ENCODE peak calls at places on chromosomes 11 and 22, in nine cellular contexts. G is IMR-90, T is GM12878, S is A549, L is pancreas, P is AG04450, M is heart left ventricle, Q is transverse colon, I is spleen. R is an unnamed sample. For H3K9me3, the result is how much of the 10 kb centered on the place peaks cover.

GRCh38 chr11:32385998-32386397 is 49.3 kb downstream of the WT1 start:
- DNase-seq in G (peak), T (no peak), S (peak), L (no peak), P (no peak), M (peak), Q (peak), I (no peak), R (peak)

GRCh38 chr11:85137597-85137996 is 489.5 kb downstream of the DLG2 start:
- DNase-seq in G (no peak), T (no peak), S (no peak), L (peak), P (no peak), M (no peak), Q (no peak), I (no peak), R (no peak)

GRCh38 chr22:42834177-42834949 is 22.7 kb downstream of the ARFGAP3 start:
- DNase-seq in G (no peak), T (peak), S (no peak), L (no peak), P (no peak), M (no peak), Q (no peak), I (no peak), R (no peak)

GRCh38 chr11:123470862-123471261 is 40.8 kb downstream of the GRAMD1B start:
- DNase-seq in G (no peak), T (no peak), S (no peak), L (no peak), P (no peak), M (no peak), Q (no peak), I (no peak), R (no peak)

GRCh38 chr11:126253265-126253664 is 15.4 kb downstream of the SRPRA start:
- DNase-seq in G (no peak), T (no peak), S (no peak), L (no peak), P (no peak), M (no peak), Q (no peak), I (no peak), R (no peak)

GRCh38 chr11:9280655-9281301 is 15.6 kb upstream of the DENND5A start:
- DNase-seq in G (peak), T (peak), S (no peak), L (no peak), P (no peak), M (no peak), Q (peak), I (no peak), R (no peak)

GRCh38 chr11:128867277-128867676 is at the start of gene KCNJ1:
- DNase-seq in G (no peak), T (no peak), S (no peak), L (no peak), P (no peak), M (no peak), Q (no peak), I (peak), R (no peak)

GRCh38 chr11:134916829-134917228 is 504.8 kb upstream of the B3GAT1 start:
- DNase-seq in G (no peak), T (no peak), S (no peak), L (no peak), P (no peak), M (no peak), Q (no peak), I (no peak), R (no peak)

GRCh38 chr22:23068832-23069385 is 1.4 kb upstream of the GNAZ start:
- DNase-seq in G (no peak), T (no peak), S (no peak), L (no peak), P (no peak), M (no peak), Q (peak), I (peak), R (no peak)

GRCh38 chr11:64268028-64268686 is 16.3 kb downstream of the BAD start:
- DNase-seq in G (no peak), T (no peak), S (no peak), L (no peak), P (no peak), M (peak), Q (no peak), I (peak), R (no peak)

GRCh38 chr22:49392841-49393510 is 434.7 kb downstream of the BRD1 start:
- DNase-seq in G (no peak), T (no peak), S (no peak), L (no peak), P (no peak), M (no peak), Q (no peak), I (no peak), R (no peak)
- H3K9me3 ChIP-seq in G (half or more), T (under half), S (under half), L (under half), P (half or more), M (under half), Q (under half), I (under half), R (under half)

DNA sequence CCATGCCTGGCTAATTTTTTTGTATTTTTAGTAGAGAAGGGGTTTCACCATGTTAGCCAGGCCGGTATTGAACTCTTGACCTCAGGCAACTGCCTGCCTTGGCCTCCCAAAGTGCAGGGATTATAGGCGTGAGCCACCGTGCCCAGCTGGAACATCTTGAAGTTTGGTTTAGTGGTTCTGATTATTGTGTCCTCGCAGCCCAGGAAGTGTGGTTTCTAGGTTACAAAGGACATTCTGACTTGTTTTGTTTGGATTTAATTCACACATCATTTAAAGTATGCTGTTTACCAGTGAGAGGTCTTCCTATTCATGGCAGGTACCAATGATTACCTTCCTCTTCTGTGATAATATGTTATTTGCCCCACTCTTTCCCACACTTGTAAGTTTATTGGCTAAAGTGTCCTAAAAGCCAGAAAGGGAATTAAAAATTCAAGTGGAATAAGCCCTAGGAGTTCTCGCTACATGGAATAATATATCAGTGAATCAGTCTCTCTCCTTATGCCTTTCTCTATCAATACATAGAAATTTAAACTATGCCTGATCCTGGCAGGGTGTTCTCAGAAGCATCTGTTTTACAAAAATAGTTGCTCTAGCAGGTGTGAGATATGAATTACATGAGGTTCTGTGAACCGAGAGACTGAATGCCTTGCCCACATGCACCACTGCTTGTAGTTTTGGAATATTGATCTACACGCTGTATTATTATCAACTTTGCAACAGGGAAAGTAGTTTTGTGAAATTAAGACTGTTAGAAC is 263.1 kb downstream of the DDX10 start:
- DNase-seq in G (peak), T (no peak), S (no peak), L (no peak), P (no peak), M (no peak), Q (no peak), I (no peak), R (no peak)
- TF ChIP-seq CTCF in G (no peak), T (no peak), S (no peak), L (no peak), P (no peak), M (no peak), Q (no peak), I (no peak), R (no peak)

GRCh38 chr22:36294801-36295200 is 41.9 kb downstream of the APOL1 start:
- DNase-seq in G (no peak), T (no peak), S (no peak), L (no peak), P (no peak), M (no peak), Q (no peak), I (peak), R (no peak)
- H3K9me3 ChIP-seq in G (under half), T (under half), S (under half), L (under half), P (under half), M (under half), Q (under half), I (under half), R (under half)

GRCh38 chr22:26674211-26675190 is 17.1 kb downstream of the MIAT start:
- DNase-seq in G (no peak), T (peak), S (no peak), L (no peak), P (no peak), M (no peak), Q (peak), I (peak), R (no peak)
- TF ChIP-seq CTCF in G (no peak), T (peak), S (no peak), L (no peak), P (no peak), M (no peak), Q (no peak), I (no peak), R (no peak)

GRCh38 chr22:48500481-48501230 is 1327.0 kb downstream of the BRD1 start:
- DNase-seq in G (no peak), T (no peak), S (no peak), L (no peak), P (no peak), M (no peak), Q (no peak), I (peak), R (no peak)
- H3K9me3 ChIP-seq in G (under half), T (under half), S (under half), L (under half), P (half or more), M (under half), Q (under half), I (under half), R (under half)

GRCh38 chr22:44325718-44326548 is 13.2 kb upstream of the SHISAL1 start:
- DNase-seq in G (peak), T (no peak), S (no peak), L (no peak), P (no peak), M (no peak), Q (no peak), I (no peak), R (no peak)
- TF ChIP-seq CTCF in G (peak), T (no peak), S (no peak), L (no peak), P (peak), M (no peak), Q (peak), I (peak), R (peak)